ENCODE peak calls at places on chromosomes 2 and 18, in eight cellular contexts. I is Peyer's patch; D is ACHN; U is AG10803; E is IMR-90; B is neuronal stem cell; H is Daoy; K is stimulated activated CD4-positive, alpha-beta T cell treated with anti-CD3 and anti-CD28 coated beads, Interleukin-15, amount 100 ng/mL, for 24 hours. F is an unnamed sample.

GRCh38 chr2:14199040-14199439 is 433.5 kb upstream of the LRATD1 start:
- DNase-seq in I (no peak), D (no peak), U (no peak), E (no peak), B (no peak), H (no peak), K (no peak), F (no peak)

GRCh38 chr18:456361-456821 is 44.1 kb downstream of the COLEC12 start:
- DNase-seq in I (no peak), D (no peak), U (peak; percentile 80), E (peak; percentile 43), B (no peak), H (no peak), K (no peak), F (peak; percentile 87)

GRCh38 chr2:127166221-127166860 is 53.8 kb downstream of the CYP27C1 start:
- DNase-seq in I (no peak), D (no peak), U (no peak), E (no peak), B (no peak), H (no peak), K (no peak), F (no peak)

GRCh38 chr2:705971-706511 is 28.8 kb upstream of the TMEM18 start:
- DNase-seq in I (no peak), D (no peak), U (no peak), E (no peak), B (no peak), H (peak; percentile 33), K (peak; percentile 51), F (no peak)

GRCh38 chr2:119286661-119287060 is 63.0 kb downstream of the STEAP3 start:
- DNase-seq in I (no peak), D (no peak), U (no peak), E (no peak), B (no peak), H (no peak), K (no peak), F (no peak)

GRCh38 chr2:15337996-15338666 is 223.0 kb downstream of the NBAS start:
- DNase-seq in I (no peak), D (no peak), U (no peak), E (no peak), B (no peak), H (peak; percentile 6), K (no peak), F (no peak)

GRCh38 chr2:88746929-88747490 is 55.5 kb downstream of the RPIA start:
- DNase-seq in I (no peak), D (no peak), U (no peak), E (no peak), B (no peak), H (no peak), K (no peak), F (no peak)

GRCh38 chr18:55433688-55434087 is 154.3 kb downstream of the TCF4 start:
- DNase-seq in I (no peak), D (no peak), U (no peak), E (no peak), B (no peak), H (no peak), K (no peak), F (no peak)

GRCh38 chr18:13237073-13237472 is 18.5 kb downstream of the LDLRAD4 start:
- DNase-seq in I (no peak), D (no peak), U (no peak), E (no peak), B (no peak), H (no peak), K (no peak), F (no peak)

GRCh38 chr2:97754690-97755346 is 41.4 kb downstream of the ZAP70 start:
- DNase-seq in I (no peak), D (no peak), U (no peak), E (no peak), B (no peak), H (no peak), K (no peak), F (no peak)

GRCh38 chr2:55864351-55865084 is 59.1 kb downstream of the EFEMP1 start:
- DNase-seq in I (no peak), D (no peak), U (no peak), E (no peak), B (no peak), H (no peak), K (no peak), F (no peak)